ENCODE peak calls at places on chromosome 21, in seven cellular contexts. Q is uterus, M is MCF 10A, J is psoas muscle, S is thoracic aorta, I is neural crest cell, C is adrenal gland. W is an unnamed sample.

GRCh38 chr21:34706337-34706736 is 37.5 kb downstream of the CLIC6 start:
- DNase-seq in Q (no peak), M (no peak), J (no peak), S (no peak), I (no peak), C (no peak), W (no peak)

GRCh38 chr21:30044447-30045064 is 104.8 kb upstream of the GRIK1 start:
- DNase-seq in Q (no peak), M (peak; percentile 53), J (no peak), S (no peak), I (peak; percentile 47), C (no peak), W (no peak)

GRCh38 chr21:35783686-35784085 is 276.6 kb downstream of the SETD4 start:
- DNase-seq in Q (no peak), M (no peak), J (no peak), S (no peak), I (no peak), C (no peak), W (no peak)

GRCh38 chr21:25528511-25528910 is 78.8 kb downstream of the MRPL39 start:
- DNase-seq in Q (no peak), M (no peak), J (no peak), S (no peak), I (no peak), C (no peak), W (no peak)

GRCh38 chr21:34788879-34789278 is 120.1 kb downstream of the CLIC6 start:
- DNase-seq in Q (no peak), M (no peak), J (no peak), S (no peak), I (no peak), C (no peak), W (no peak)

GRCh38 chr21:46661211-46661625 is 25.7 kb downstream of the PRMT2 start:
- DNase-seq in Q (peak; percentile 55), M (peak; percentile 36), J (peak; percentile 61), S (no peak), I (peak; percentile 48), C (peak; percentile 70), W (no peak)

GRCh38 chr21:45460011-45460565 is 55.1 kb downstream of the COL18A1 start:
- DNase-seq in Q (no peak), M (no peak), J (peak; percentile 12), S (no peak), I (no peak), C (no peak), W (no peak)

GRCh38 chr21:35150562-35151226 is 101.6 kb upstream of the RUNX1 start:
- DNase-seq in Q (no peak), M (no peak), J (no peak), S (no peak), I (no peak), C (no peak), W (no peak)

GRCh38 chr21:46226146-46226545 is 2.4 kb downstream of the LSS start:
- DNase-seq in Q (no peak), M (peak; percentile 1), J (no peak), S (no peak), I (no peak), C (no peak), W (no peak)

GRCh38 chr21:29114765-29115164 is 15.7 kb upstream of the MAP3K7CL start:
- DNase-seq in Q (no peak), M (peak; percentile 92), J (no peak), S (no peak), I (no peak), C (no peak), W (no peak)

GRCh38 chr21:26448751-26449150 is 124.3 kb downstream of the CYYR1 start:
- DNase-seq in Q (no peak), M (no peak), J (no peak), S (no peak), I (no peak), C (no peak), W (no peak)

GRCh38 chr21:45975017-45975595 is 6.5 kb upstream of the COL6A1 start:
- DNase-seq in Q (peak; percentile 87), M (no peak), J (peak; percentile 66), S (no peak), I (peak; percentile 39), C (no peak), W (peak; percentile 45)

GRCh38 chr21:33852495-33852894 is 63.1 kb downstream of the ATP5PO start:
- DNase-seq in Q (no peak), M (no peak), J (no peak), S (no peak), I (no peak), C (no peak), W (no peak)

GRCh38 chr21:38266732-38267131 is 9.9 kb downstream of the KCNJ15 start:
- DNase-seq in Q (no peak), M (peak; percentile 49), J (no peak), S (no peak), I (no peak), C (no peak), W (no peak)

GRCh38 chr21:35764077-35764476 is 296.2 kb downstream of the SETD4 start:
- DNase-seq in Q (no peak), M (no peak), J (no peak), S (no peak), I (no peak), C (no peak), W (no peak)

GRCh38 chr21:28334407-28334806 is 658.3 kb downstream of the LTN1 start:
- DNase-seq in Q (no peak), M (peak; percentile 23), J (no peak), S (no peak), I (no peak), C (no peak), W (no peak)

GRCh38 chr21:44875341-44875740 is 1.9 kb upstream of the PTTG1IP start:
- DNase-seq in Q (no peak), M (peak; percentile 72), J (no peak), S (no peak), I (no peak), C (no peak), W (no peak)

GRCh38 chr21:34668803-34669148 is at the start of gene CLIC6:
- DNase-seq in Q (no peak), M (no peak), J (peak; percentile 70), S (no peak), I (no peak), C (no peak), W (no peak)

GRCh38 chr21:27477321-27477720 is 510.4 kb upstream of the ADAMTS5 start:
- DNase-seq in Q (no peak), M (no peak), J (no peak), S (no peak), I (no peak), C (no peak), W (no peak)

GRCh38 chr21:24583473-24583872 is 1023.8 kb downstream of the MRPL39 start:
- DNase-seq in Q (no peak), M (no peak), J (no peak), S (no peak), I (no peak), C (no peak), W (no peak)

GRCh38 chr21:25717491-25718139 is 17.1 kb downstream of the ATP5PF start:
- DNase-seq in Q (no peak), M (peak; percentile 30), J (no peak), S (no peak), I (no peak), C (no peak), W (no peak)

GRCh38 chr21:44436111-44436611 is 19.1 kb upstream of the LRRC3 start:
- DNase-seq in Q (peak; percentile 7), M (no peak), J (no peak), S (no peak), I (no peak), C (peak; percentile 2), W (peak; percentile 13)

GRCh38 chr21:45768741-45769049 is 125.2 kb downstream of the PCBP3 start:
- DNase-seq in Q (no peak), M (peak; percentile 18), J (no peak), S (no peak), I (no peak), C (no peak), W (no peak)

GRCh38 chr21:19420607-19421006 is 1017.0 kb upstream of the TMPRSS15 start:
- DNase-seq in Q (no peak), M (no peak), J (no peak), S (no peak), I (no peak), C (no peak), W (no peak)

GRCh38 chr21:26167593-26167992 is 3.0 kb downstream of the APP start:
- DNase-seq in Q (no peak), M (no peak), J (no peak), S (no peak), I (no peak), C (no peak), W (no peak)

GRCh38 chr21:36929622-36930021 is 36.8 kb downstream of the HLCS start:
- DNase-seq in Q (no peak), M (peak; percentile 50), J (no peak), S (no peak), I (no peak), C (no peak), W (no peak)
- TF ChIP-seq CTCF in Q (no peak), M (no peak), J (peak; percentile 15), S (no peak), I (peak; percentile 21), C (no peak), W (no peak)

GRCh38 chr21:14403681-14404318 is 20.9 kb upstream of the HSPA13 start:
- DNase-seq in Q (no peak), M (peak; percentile 47), J (no peak), S (no peak), I (no peak), C (no peak), W (no peak)
- TF ChIP-seq CTCF in Q (peak; percentile 29), M (peak; percentile 50), J (peak; percentile 54), S (peak; percentile 34), I (peak; percentile 80), C (peak; percentile 57), W (peak; percentile 43)

DNA sequence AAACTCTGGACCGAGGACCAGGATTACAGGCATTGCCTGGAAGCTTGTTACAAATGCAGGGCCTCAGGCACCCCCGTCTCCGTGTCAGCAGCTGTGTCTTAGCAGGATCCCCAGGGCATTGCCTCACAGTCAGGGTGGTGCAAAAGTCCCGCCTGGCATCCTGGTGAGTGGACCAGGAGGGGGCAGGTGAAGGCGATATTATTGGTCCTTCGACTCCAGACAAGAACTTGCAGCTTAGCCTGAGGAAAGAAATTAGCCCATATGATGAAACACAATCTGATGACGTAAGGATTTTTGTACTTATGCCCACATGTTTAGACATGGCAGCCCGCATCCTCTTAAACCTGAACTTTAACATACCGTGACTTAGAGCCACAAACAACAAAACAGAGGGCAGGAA is 40.8 kb downstream of the RSPH1 start:
- DNase-seq in Q (no peak), M (peak; percentile 38), J (no peak), S (no peak), I (no peak), C (no peak), W (no peak)
- TF ChIP-seq CTCF in Q (no peak), M (no peak), J (no peak), S (no peak), I (no peak), C (no peak), W (no peak)

GRCh38 chr21:39727401-39728120 is 17.4 kb upstream of the IGSF5 start:
- DNase-seq in Q (no peak), M (no peak), J (no peak), S (no peak), I (no peak), C (no peak), W (no peak)

GRCh38 chr21:39728341-39728740 is 16.6 kb upstream of the IGSF5 start:
- DNase-seq in Q (no peak), M (no peak), J (no peak), S (no peak), I (no peak), C (no peak), W (no peak)

GRCh38 chr21:39724944-39725343 is 20.0 kb upstream of the IGSF5 start:
- DNase-seq in Q (no peak), M (no peak), J (no peak), S (no peak), I (no peak), C (no peak), W (no peak)

GRCh38 chr21:39721885-39722284 is 23.1 kb upstream of the IGSF5 start:
- DNase-seq in Q (no peak), M (no peak), J (no peak), S (no peak), I (no peak), C (no peak), W (no peak)

GRCh38 chr21:39726133-39726532 is 18.9 kb upstream of the IGSF5 start:
- DNase-seq in Q (no peak), M (no peak), J (no peak), S (no peak), I (no peak), C (no peak), W (no peak)
- TF ChIP-seq CTCF in Q (no peak), M (no peak), J (no peak), S (no peak), I (peak; percentile 24), C (no peak), W (no peak)

W was measured in mesothelial cell of epicardium.